ENCODE peak calls at places on chromosomes 3 and 15, in eight cellular contexts. G is GM23338, Z is IMR-90, N is MM.1S, A is neural progenitor cell, C is SK-N-SH, Q is endothelial cell of umbilical vein, Y is mesenchymal stem cell. H is an unnamed sample.
A peak's percentile ranks its signal among the peaks of the same experiment; 100 is the strongest.

GRCh38 chr15:71999807-72000206 is 118.1 kb downstream of the MYO9A start:
- DNase-seq in Z (no peak), C (no peak), G (no peak), Q (no peak), A (no peak), N (no peak), Y (no peak), H (no peak)

GRCh38 chr3:123683755-123684154 is 98.9 kb upstream of the HACD2 start:
- DNase-seq in Y (no peak), Q (no peak), N (no peak), A (no peak), G (no peak), Z (no peak), C (no peak), H (no peak)

GRCh38 chr3:33202581-33203457 is 15.8 kb downstream of the SUSD5 start:
- DNase-seq in Z (no peak), G (no peak), N (no peak), Q (peak; percentile 8), A (peak; percentile 8), Y (no peak), C (no peak), H (peak; percentile 48)

GRCh38 chr3:129017531-129017899 is 16.4 kb downstream of the EFCC1 start:
- DNase-seq in Z (no peak), Q (no peak), A (no peak), C (no peak), N (no peak), Y (no peak), G (no peak), H (no peak)

GRCh38 chr3:12439161-12439560 is 45.1 kb upstream of the TSEN2 start:
- DNase-seq in G (no peak), N (no peak), C (no peak), Y (no peak), A (no peak), Q (no peak), Z (no peak), H (no peak)

GRCh38 chr3:154126651-154127050 is 5.5 kb downstream of the ARHGEF26 start:
- DNase-seq in A (no peak), G (no peak), Z (no peak), Y (no peak), C (no peak), N (no peak), Q (no peak), H (no peak)

GRCh38 chr15:38853608-38854007 is 289.0 kb upstream of the RASGRP1 start:
- DNase-seq in C (no peak), A (peak; percentile 63), Q (no peak), Z (peak; percentile 52), Y (peak; percentile 47), G (peak; percentile 80), N (peak; percentile 14), H (peak; percentile 14)

GRCh38 chr15:37016287-37016686 is 84.1 kb downstream of the MEIS2 start:
- DNase-seq in Y (peak; percentile 82), Q (no peak), A (no peak), G (no peak), N (no peak), Z (peak; percentile 81), C (no peak), H (no peak)

GRCh38 chr3:188559069-188559410 is 405.1 kb downstream of the LPP start:
- DNase-seq in G (no peak), N (no peak), C (no peak), Y (no peak), Z (no peak), Q (no peak), A (no peak), H (no peak)

GRCh38 chr15:52240166-52240565 is 49.0 kb upstream of the GNB5 start:
- DNase-seq in G (no peak), Y (no peak), N (no peak), A (no peak), C (no peak), Q (no peak), Z (no peak), H (no peak)

GRCh38 chr15:84749111-84749991 is 959 bp downstream of the ZNF592 start:
- DNase-seq in Q (peak; percentile 45), A (peak; percentile 53), Z (no peak), C (peak; percentile 78), G (peak; percentile 49), Y (peak; percentile 58), N (peak; percentile 33), H (peak; percentile 55)

GRCh38 chr15:84736375-84736774 is 12.0 kb upstream of the ZNF592 start:
- DNase-seq in G (no peak), N (peak; percentile 97), Q (no peak), Z (no peak), C (no peak), A (no peak), Y (no peak), H (no peak)

GRCh38 chr15:61871926-61872522 is 188.2 kb downstream of the VPS13C start:
- DNase-seq in C (peak; percentile 11), A (peak; percentile 15), Q (peak; percentile 49), G (peak; percentile 45), Z (peak; percentile 20), Y (peak; percentile 29), N (peak; percentile 29), H (peak; percentile 6)

GRCh38 chr15:66241301-66241700 is 12.2 kb downstream of the MEGF11 start:
- DNase-seq in G (peak; percentile 40), A (no peak), N (no peak), Y (no peak), Z (no peak), C (no peak), Q (no peak), H (no peak)

GRCh38 chr3:146640361-146640760 is 35.2 kb upstream of the PLSCR5 start:
- DNase-seq in Y (no peak), A (no peak), N (no peak), G (no peak), Q (no peak), C (no peak), Z (no peak), H (no peak)

GRCh38 chr3:146638718-146639117 is 33.6 kb upstream of the PLSCR5 start:
- DNase-seq in G (no peak), Q (peak; percentile 1), C (no peak), Z (no peak), Y (no peak), A (no peak), N (no peak), H (no peak)

GRCh38 chr3:146637871-146638270 is 32.7 kb upstream of the PLSCR5 start:
- DNase-seq in A (no peak), G (no peak), Q (no peak), Z (no peak), N (no peak), C (no peak), Y (no peak), H (no peak)

GRCh38 chr3:146634346-146634745 is 29.2 kb upstream of the PLSCR5 start:
- DNase-seq in C (no peak), Y (no peak), N (no peak), Q (no peak), G (no peak), A (no peak), Z (no peak), H (no peak)

DNA sequence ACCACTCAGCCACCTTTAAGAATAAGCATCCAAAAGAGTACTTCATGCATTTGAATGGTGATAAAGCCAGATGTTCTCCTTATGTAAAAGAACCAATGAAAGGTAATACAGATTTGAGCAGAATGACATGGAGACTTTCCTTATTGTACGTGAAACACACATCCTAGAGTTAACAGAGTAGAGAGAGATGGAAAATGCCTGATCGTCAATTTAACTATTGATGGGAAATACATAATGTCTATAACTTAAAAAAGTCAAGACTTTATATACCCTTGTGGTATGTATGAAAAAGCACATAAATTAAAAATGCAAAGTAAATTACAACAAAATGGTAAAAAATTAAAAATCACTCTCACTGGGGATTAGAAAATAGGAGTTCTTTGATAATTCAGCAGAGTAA is 31.7 kb upstream of the PLSCR5 start:
- DNase-seq in C (no peak), N (no peak), Y (no peak), G (no peak), A (no peak), Q (no peak), Z (no peak), H (no peak)
- H2AFZ ChIP-seq in C (no peak overlapping the region), N (no peak overlapping the region), Y (no peak overlapping the region), G (peak overlapping the region; percentile 50), A (peak overlapping the region; percentile 13), Q (no peak overlapping the region), Z (no peak overlapping the region), H (no peak overlapping the region)

DNA sequence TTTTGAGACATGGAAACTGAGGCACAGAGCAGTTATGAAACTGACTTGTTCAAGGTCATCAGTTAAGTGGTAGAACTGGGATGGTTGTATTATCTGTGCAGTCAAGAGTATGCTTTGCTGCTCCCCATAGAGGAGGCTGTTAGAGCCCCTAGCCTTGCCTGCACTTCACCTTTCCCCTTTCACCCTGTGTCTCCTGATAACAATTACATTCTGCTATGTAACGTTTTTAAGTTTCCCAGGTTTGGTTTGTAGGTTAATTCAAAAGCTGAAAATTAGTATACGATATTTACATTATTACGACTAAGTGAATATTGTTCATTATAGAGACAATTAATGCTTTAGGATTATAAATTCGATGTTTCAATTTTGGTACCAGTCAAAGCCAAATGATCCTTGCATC is 89.9 kb downstream of the ECT2 start:
- DNase-seq in Z (no peak), A (no peak), N (no peak), Q (no peak), C (no peak), G (no peak), Y (no peak), H (no peak)
- H2AFZ ChIP-seq in Z (no peak overlapping the region), A (no peak overlapping the region), N (no peak overlapping the region), Q (no peak overlapping the region), C (no peak overlapping the region), G (no peak overlapping the region), Y (no peak overlapping the region), H (no peak overlapping the region)

DNA sequence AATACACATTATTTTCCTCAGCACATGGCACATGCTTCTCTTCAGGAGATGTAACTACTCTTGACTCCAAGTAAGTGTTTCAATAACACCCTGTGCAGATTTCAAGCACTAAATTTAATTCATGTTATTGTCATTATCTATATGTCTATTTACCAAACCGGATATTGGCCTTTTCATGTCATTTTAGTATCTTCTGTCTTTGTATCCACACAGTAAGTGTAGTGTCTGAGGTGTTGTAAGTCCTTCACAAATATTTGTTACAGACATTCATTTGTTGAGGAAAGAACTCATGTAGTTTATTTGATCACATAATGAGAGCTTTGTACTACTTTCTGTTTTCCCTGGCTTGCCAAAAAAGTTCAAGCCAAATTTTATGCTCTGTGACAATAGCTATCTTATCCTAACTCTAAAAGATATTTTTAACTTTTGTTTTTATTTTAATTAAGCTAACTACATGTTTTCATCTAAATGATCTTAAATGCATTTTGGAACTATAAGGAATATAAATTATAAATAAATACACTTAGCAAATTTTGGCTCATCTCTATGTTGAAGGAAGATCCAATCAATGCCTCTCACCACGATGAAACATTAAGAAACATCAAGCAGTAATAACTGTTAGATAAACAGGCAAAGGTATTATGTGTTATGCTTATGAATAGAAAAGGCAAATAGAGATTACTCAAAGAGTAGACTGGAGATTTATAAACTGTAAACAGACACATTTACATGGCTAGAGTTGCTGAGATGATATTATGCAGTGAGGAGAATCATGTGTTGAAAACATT is 48.3 kb downstream of the SPTSSB start:
- DNase-seq in A (no peak), C (no peak), Z (no peak), Q (no peak), Y (no peak), G (no peak), N (no peak), H (no peak)
- H2AFZ ChIP-seq in A (no peak overlapping the region), C (no peak overlapping the region), Z (no peak overlapping the region), Q (no peak overlapping the region), Y (no peak overlapping the region), G (no peak overlapping the region), N (no peak overlapping the region), H (no peak overlapping the region)

GRCh38 chr3:184738519-184738890 is 26.6 kb upstream of the MAGEF1 start:
- DNase-seq in C (no peak), N (no peak), Z (no peak), A (no peak), Y (no peak), G (no peak), Q (no peak), H (no peak)
- H2AFZ ChIP-seq in C (peak overlapping the region; percentile 20), N (no peak overlapping the region), Z (peak overlapping the region; percentile 27), A (no peak overlapping the region), Y (no peak overlapping the region), G (peak overlapping the region; percentile 32), Q (peak overlapping the region; percentile 86), H (no peak overlapping the region)

GRCh38 chr3:176262071-176262470 is 935.2 kb downstream of the TBL1XR1 start:
- DNase-seq in C (no peak), Y (no peak), N (no peak), G (no peak), Z (no peak), Q (no peak), A (no peak), H (no peak)
- H2AFZ ChIP-seq in C (no peak overlapping the region), Y (no peak overlapping the region), N (no peak overlapping the region), G (no peak overlapping the region), Z (no peak overlapping the region), Q (no peak overlapping the region), A (no peak overlapping the region), H (no peak overlapping the region)